ENCODE peak calls at places on chromosomes 7 and 10, in nine cellular contexts. W is HT1080; Q is activated CD4-positive, alpha-beta T cell treated with anti-CD3 and anti-CD28 coated beads for 4 hours; L is Panc1; C is osteocyte; P is SW 1271; F is AML-193; E is neural progenitor cell; O is IMR-90. Y is an unnamed sample.

GRCh38 chr10:49539320-49539885 is 482 bp upstream of the ERCC6 start:
- DNase-seq in W (peak), Q (no peak), L (peak), C (no peak), P (peak), F (peak), E (peak), O (peak), Y (peak)

GRCh38 chr7:77903597-77903996 is 105.0 kb downstream of the PHTF2 start:
- DNase-seq in W (no peak), Q (no peak), L (no peak), C (no peak), P (peak), F (peak), E (no peak), O (peak), Y (no peak)

GRCh38 chr7:140525741-140526140 is 46.4 kb upstream of the MKRN1 start:
- DNase-seq in W (peak), Q (no peak), L (no peak), C (no peak), P (no peak), F (no peak), E (no peak), O (no peak), Y (no peak)

GRCh38 chr10:22550732-22551131 is 163.6 kb downstream of the PIP4K2A start:
- DNase-seq in W (no peak), Q (peak), L (no peak), C (no peak), P (peak), F (no peak), E (peak), O (peak), Y (peak)

GRCh38 chr10:110209926-110210662 is 2.7 kb downstream of the MXI1 start:
- DNase-seq in W (no peak), Q (peak), L (no peak), C (no peak), P (no peak), F (no peak), E (peak), O (peak), Y (peak)

GRCh38 chr7:139870406-139870805 is 41.3 kb downstream of the TBXAS1 start:
- DNase-seq in W (no peak), Q (no peak), L (no peak), C (no peak), P (no peak), F (no peak), E (no peak), O (no peak), Y (no peak)

GRCh38 chr7:40493609-40494041 is 358.8 kb downstream of the SUGCT start:
- DNase-seq in W (no peak), Q (no peak), L (no peak), C (no peak), P (no peak), F (no peak), E (no peak), O (no peak), Y (no peak)

GRCh38 chr10:33055636-33056035 is 97.6 kb upstream of the ITGB1 start:
- DNase-seq in W (peak), Q (no peak), L (no peak), C (no peak), P (no peak), F (no peak), E (no peak), O (peak), Y (no peak)

GRCh38 chr7:154576604-154577003 is 426.3 kb downstream of the PAXIP1 start:
- DNase-seq in W (no peak), Q (no peak), L (no peak), C (peak), P (no peak), F (no peak), E (no peak), O (no peak), Y (no peak)

GRCh38 chr7:25665346-25665745 is 437.1 kb upstream of the NPVF start:
- DNase-seq in W (no peak), Q (no peak), L (no peak), C (no peak), P (no peak), F (no peak), E (no peak), O (no peak), Y (no peak)

GRCh38 chr7:143979999-143980398 is 20.1 kb upstream of the OR6B1 start:
- DNase-seq in W (no peak), Q (no peak), L (no peak), C (no peak), P (no peak), F (no peak), E (no peak), O (no peak), Y (no peak)

GRCh38 chr7:12490105-12490688 is 80.3 kb upstream of the SCIN start:
- DNase-seq in W (peak), Q (no peak), L (no peak), C (no peak), P (peak), F (peak), E (peak), O (peak), Y (peak)

GRCh38 chr7:4267326-4268039 is 414.6 kb upstream of the FOXK1 start:
- DNase-seq in W (no peak), Q (no peak), L (no peak), C (peak), P (no peak), F (no peak), E (no peak), O (no peak), Y (no peak)

GRCh38 chr10:122033224-122033926 is 44.4 kb downstream of the TACC2 start:
- DNase-seq in W (no peak), Q (no peak), L (no peak), C (no peak), P (no peak), F (no peak), E (no peak), O (no peak), Y (no peak)

GRCh38 chr7:69790915-69791473 is 192.7 kb downstream of the AUTS2 start:
- DNase-seq in W (no peak), Q (no peak), L (no peak), C (no peak), P (no peak), F (no peak), E (no peak), O (no peak), Y (peak)

GRCh38 chr10:36324831-36325230 is 682.7 kb upstream of the FZD8 start:
- DNase-seq in W (peak), Q (no peak), L (no peak), C (no peak), P (no peak), F (no peak), E (no peak), O (no peak), Y (no peak)

GRCh38 chr10:122050811-122051210 is 61.8 kb downstream of the TACC2 start:
- DNase-seq in W (no peak), Q (no peak), L (no peak), C (no peak), P (no peak), F (no peak), E (no peak), O (no peak), Y (no peak)

GRCh38 chr10:24929056-24929544 is 23.3 kb downstream of the PRTFDC1 start:
- DNase-seq in W (no peak), Q (no peak), L (no peak), C (no peak), P (no peak), F (no peak), E (peak), O (no peak), Y (peak)

GRCh38 chr7:82343-83155 is 109.8 kb upstream of the FAM20C start:
- DNase-seq in W (no peak), Q (no peak), L (no peak), C (no peak), P (no peak), F (no peak), E (peak), O (no peak), Y (no peak)

GRCh38 chr10:86104611-86105145 is 261.9 kb downstream of the GRID1 start:
- DNase-seq in W (no peak), Q (no peak), L (no peak), C (peak), P (no peak), F (no peak), E (no peak), O (no peak), Y (no peak)

GRCh38 chr10:132205650-132206376 is 19.1 kb downstream of the DPYSL4 start:
- DNase-seq in W (no peak), Q (no peak), L (no peak), C (no peak), P (no peak), F (no peak), E (no peak), O (no peak), Y (no peak)

GRCh38 chr7:47534322-47535032 is 47.4 kb downstream of the TNS3 start:
- DNase-seq in W (peak), Q (no peak), L (peak), C (no peak), P (no peak), F (no peak), E (peak), O (no peak), Y (no peak)